ENCODE peak calls at places on chromosome 7, in nine cellular contexts. X is GM10248; I is dorsolateral prefrontal cortex; H is progenitor cell of endocrine pancreas; M is cardiac muscle cell; Q is CD4-positive, alpha-beta T cell; W is upper lobe of right lung; J is OCI-LY7; L is CD8-positive, alpha-beta T cell. V is an unnamed sample.

GRCh38 chr7:23680417-23681405 is 712 bp downstream of the FAM221A start:
- DNase-seq in X (peak; percentile 50), I (peak; percentile 64), H (peak; percentile 42), M (peak; percentile 68), Q (peak; percentile 47), W (peak; percentile 86), J (peak; percentile 27), L (peak; percentile 2), V (peak; percentile 77)

GRCh38 chr7:129925416-129926002 is 27.3 kb downstream of the UBE2H start:
- DNase-seq in X (no peak), I (no peak), H (no peak), M (peak; percentile 82), Q (no peak), W (no peak), J (no peak), L (no peak), V (no peak)

GRCh38 chr7:98086231-98086855 is 20.3 kb upstream of the LMTK2 start:
- DNase-seq in X (no peak), I (peak; percentile 49), H (no peak), M (no peak), Q (no peak), W (peak; percentile 40), J (no peak), L (no peak), V (no peak)

GRCh38 chr7:98867271-98867701 is 2.5 kb downstream of the TMEM130 start:
- DNase-seq in X (peak; percentile 16), I (peak; percentile 18), H (no peak), M (no peak), Q (no peak), W (peak; percentile 59), J (no peak), L (no peak), V (no peak)

GRCh38 chr7:157963526-157963925 is 624.1 kb downstream of the PTPRN2 start:
- DNase-seq in X (no peak), I (no peak), H (no peak), M (no peak), Q (no peak), W (no peak), J (no peak), L (no peak), V (no peak)

GRCh38 chr7:50594136-50594535 is 28.9 kb upstream of the DDC start:
- DNase-seq in X (no peak), I (no peak), H (no peak), M (no peak), Q (no peak), W (no peak), J (no peak), L (no peak), V (no peak)

GRCh38 chr7:74066626-74067025 is 17.0 kb upstream of the LIMK1 start:
- DNase-seq in X (no peak), I (no peak), H (no peak), M (no peak), Q (no peak), W (no peak), J (no peak), L (no peak), V (no peak)

GRCh38 chr7:24991333-24991732 is 11.4 kb upstream of the OSBPL3 start:
- DNase-seq in X (no peak), I (no peak), H (no peak), M (no peak), Q (no peak), W (no peak), J (no peak), L (no peak), V (no peak)

GRCh38 chr7:107594961-107595737 is 15.1 kb downstream of the BCAP29 start:
- DNase-seq in X (no peak), I (no peak), H (no peak), M (peak; percentile 94), Q (no peak), W (no peak), J (no peak), L (no peak), V (no peak)

GRCh38 chr7:4845740-4846142 is 16.1 kb downstream of the PAPOLB start:
- DNase-seq in X (no peak), I (peak; percentile 32), H (no peak), M (peak; percentile 65), Q (no peak), W (peak; percentile 48), J (no peak), L (no peak), V (peak; percentile 37)

GRCh38 chr7:21318190-21318915 is 109.5 kb upstream of the SP4 start:
- DNase-seq in X (no peak), I (no peak), H (no peak), M (peak; percentile 23), Q (no peak), W (no peak), J (no peak), L (no peak), V (no peak)

GRCh38 chr7:36109013-36109627 is 43.9 kb upstream of the EEPD1 start:
- DNase-seq in X (no peak), I (no peak), H (no peak), M (no peak), Q (no peak), W (no peak), J (no peak), L (no peak), V (no peak)

GRCh38 chr7:34069676-34070075 is 164.3 kb downstream of the BMPER start:
- DNase-seq in X (no peak), I (no peak), H (no peak), M (peak; percentile 47), Q (no peak), W (no peak), J (no peak), L (no peak), V (no peak)

GRCh38 chr7:155195939-155196523 is 101.6 kb upstream of the INSIG1 start:
- DNase-seq in X (no peak), I (no peak), H (no peak), M (no peak), Q (no peak), W (no peak), J (no peak), L (no peak), V (no peak)

GRCh38 chr7:3206101-3206500 is 95.0 kb upstream of the SDK1 start:
- DNase-seq in X (no peak), I (no peak), H (no peak), M (no peak), Q (no peak), W (no peak), J (no peak), L (no peak), V (no peak)

GRCh38 chr7:36880108-36880507 is 155.8 kb upstream of the AOAH start:
- DNase-seq in X (no peak), I (no peak), H (no peak), M (no peak), Q (no peak), W (no peak), J (no peak), L (no peak), V (no peak)

GRCh38 chr7:50641442-50642405 is 76.5 kb upstream of the DDC start:
- DNase-seq in X (no peak), I (no peak), H (no peak), M (no peak), Q (peak; percentile 14), W (peak; percentile 61), J (no peak), L (no peak), V (no peak)

GRCh38 chr7:50069613-50070012 is 23.4 kb downstream of the ZPBP start:
- DNase-seq in X (peak; percentile 18), I (no peak), H (no peak), M (peak; percentile 36), Q (peak; percentile 38), W (no peak), J (no peak), L (no peak), V (no peak)

GRCh38 chr7:55192718-55193117 is 172.4 kb upstream of the LANCL2 start:
- DNase-seq in X (no peak), I (no peak), H (no peak), M (peak; percentile 43), Q (no peak), W (no peak), J (no peak), L (no peak), V (no peak)

GRCh38 chr7:151876899-151877777 is at the start of gene PRKAG2:
- DNase-seq in X (peak; percentile 67), I (peak; percentile 49), H (peak; percentile 47), M (peak; percentile 40), Q (peak; percentile 75), W (peak; percentile 90), J (no peak), L (peak; percentile 53), V (peak; percentile 40)
- TF ChIP-seq CTCF in X (peak; percentile 14), I (peak; percentile 18), H (peak; percentile 31), M (no peak), Q (peak; percentile 21), W (no peak), J (no peak), L (peak; percentile 27), V (no peak)

GRCh38 chr7:815284-816216 is 16.7 kb upstream of the SUN1 start:
- DNase-seq in X (peak; percentile 41), I (no peak), H (peak; percentile 81), M (peak; percentile 26), Q (no peak), W (peak; percentile 75), J (peak; percentile 45), L (no peak), V (peak; percentile 78)

GRCh38 chr7:816300-816750 is 16.0 kb upstream of the SUN1 start:
- DNase-seq in X (peak; percentile 99), I (peak; percentile 98), H (peak; percentile 98), M (peak; percentile 99), Q (peak; percentile 97), W (peak; percentile 99), J (peak; percentile 99), L (peak; percentile 93), V (peak; percentile 98)

GRCh38 chr7:816751-817671 is 15.3 kb upstream of the SUN1 start:
- DNase-seq in X (no peak), I (no peak), H (peak; percentile 54), M (peak; percentile 17), Q (no peak), W (peak; percentile 75), J (peak; percentile 46), L (no peak), V (no peak)

GRCh38 chr7:820341-820740 is 11.9 kb upstream of the SUN1 start:
- DNase-seq in X (no peak), I (no peak), H (no peak), M (no peak), Q (no peak), W (no peak), J (no peak), L (no peak), V (no peak)

GRCh38 chr7:818031-818699 is 14.1 kb upstream of the SUN1 start:
- DNase-seq in X (no peak), I (no peak), H (no peak), M (peak; percentile 34), Q (no peak), W (no peak), J (peak; percentile 41), L (no peak), V (no peak)
- TF ChIP-seq CTCF in X (no peak), I (peak; percentile 13), H (peak; percentile 40), M (peak; percentile 35), Q (peak; percentile 43), W (peak; percentile 40), J (peak; percentile 59), L (peak; percentile 62), V (peak; percentile 72)

GRCh38 chr7:135164357-135165021 is 6.0 kb downstream of the CYREN start:
- DNase-seq in X (peak; percentile 7), I (no peak), H (no peak), M (no peak), Q (no peak), W (no peak), J (no peak), L (no peak), V (no peak)
- TF ChIP-seq CTCF in X (no peak), I (no peak), H (no peak), M (no peak), Q (no peak), W (no peak), J (no peak), L (no peak), V (no peak)

GRCh38 chr7:123557631-123558505 is at the start of gene NDUFA5:
- DNase-seq in X (peak; percentile 90), I (peak; percentile 98), H (peak; percentile 93), M (peak; percentile 99), Q (peak; percentile 92), W (peak; percentile 95), J (peak; percentile 99), L (peak; percentile 95), V (peak; percentile 95)
- TF ChIP-seq CTCF in X (no peak), I (peak; percentile 21), H (no peak), M (no peak), Q (no peak), W (no peak), J (no peak), L (no peak), V (no peak)